ENCODE peak calls at places on chromosomes 2 and 18, in five cellular contexts. R is endothelial cell of umbilical vein, J is HepG2, K is SK-N-SH, M is A549. H is an unnamed sample.

GRCh38 chr2:9311488-9311887 is 104.9 kb downstream of the ASAP2 start:
- DNase-seq in R (no peak), J (no peak), M (no peak), K (peak; percentile 85), H (no peak)

GRCh38 chr18:48956378-48956777 is 5.6 kb upstream of the SMAD7 start:
- DNase-seq in K (no peak), M (no peak), J (no peak), R (no peak), H (no peak)

GRCh38 chr18:30971338-30971956 is 71.1 kb downstream of the DSC3 start:
- DNase-seq in M (peak; percentile 16), J (peak; percentile 21), K (peak; percentile 14), R (peak; percentile 37), H (peak; percentile 33)

GRCh38 chr18:23137788-23138216 is 2.5 kb downstream of the CABLES1 start:
- DNase-seq in K (no peak), J (no peak), M (no peak), R (no peak), H (no peak)

GRCh38 chr2:26685943-26686839 is 6.3 kb upstream of the KCNK3 start:
- DNase-seq in K (no peak), M (no peak), R (no peak), J (no peak), H (no peak)

GRCh38 chr2:44246840-44247369 is 28.4 kb upstream of the SLC3A1 start:
- DNase-seq in R (no peak), K (no peak), M (no peak), J (no peak), H (peak; percentile 25)

GRCh38 chr18:74331404-74331803 is 15.8 kb downstream of the C18orf63 start:
- DNase-seq in M (peak; percentile 46), R (no peak), J (peak; percentile 43), K (peak; percentile 33), H (peak; percentile 32)

GRCh38 chr2:109265953-109266352 is 136.9 kb downstream of the SH3RF3 start:
- DNase-seq in K (no peak), R (no peak), M (no peak), J (no peak), H (no peak)

GRCh38 chr2:122523981-122524380 is 768.5 kb downstream of the TSN start:
- DNase-seq in M (no peak), R (no peak), K (peak; percentile 31), J (no peak), H (no peak)

GRCh38 chr18:24488824-24489493 is 28.5 kb downstream of the HRH4 start:
- DNase-seq in M (peak; percentile 18), J (peak; percentile 13), R (peak; percentile 54), K (peak; percentile 53), H (peak; percentile 51)

GRCh38 chr2:66840321-66841014 is 405.5 kb downstream of the MEIS1 start:
- DNase-seq in J (no peak), R (no peak), M (no peak), K (no peak), H (no peak)

GRCh38 chr18:37540424-37541121 is 25.0 kb downstream of the CELF4 start:
- DNase-seq in K (peak; percentile 49), M (no peak), J (no peak), R (no peak), H (no peak)

GRCh38 chr18:39486268-39486667 is 1920.7 kb upstream of the CELF4 start:
- DNase-seq in M (no peak), K (no peak), R (no peak), J (no peak), H (no peak)

GRCh38 chr2:46601328-46601963 is 122.1 kb downstream of the TMEM247 start:
- DNase-seq in M (no peak), J (no peak), R (peak; percentile 18), K (peak; percentile 19), H (no peak)

GRCh38 chr2:24418166-24418843 is 58.0 kb upstream of the ITSN2 start:
- DNase-seq in K (no peak), J (no peak), M (no peak), R (no peak), H (no peak)

GRCh38 chr2:240956161-240956934 is 42.1 kb upstream of the SNED1 start:
- DNase-seq in R (no peak), M (no peak), K (peak; percentile 28), J (no peak), H (no peak)

GRCh38 chr2:3329491-3329890 is 48.1 kb downstream of the EIPR1 start:
- DNase-seq in K (no peak), J (no peak), R (no peak), M (no peak), H (no peak)

GRCh38 chr18:3624818-3625716 is 175.1 kb downstream of the TGIF1 start:
- DNase-seq in R (peak; percentile 81), J (no peak), M (peak; percentile 96), K (no peak), H (peak; percentile 70)

GRCh38 chr2:27282892-27283291 is 663 bp downstream of the TRIM54 start:
- DNase-seq in J (peak; percentile 53), K (no peak), M (peak; percentile 31), R (peak; percentile 45), H (no peak)

GRCh38 chr2:227394403-227394802 is 6.7 kb upstream of the SCYGR1 start:
- DNase-seq in J (no peak), M (no peak), K (no peak), R (no peak), H (no peak)

GRCh38 chr2:101597347-101597944 is 100.1 kb upstream of the MAP4K4 start:
- DNase-seq in K (no peak), M (peak; percentile 12), R (no peak), J (peak; percentile 92), H (no peak)

GRCh38 chr2:159225025-159226016 is 61.2 kb downstream of the WDSUB1 start:
- DNase-seq in M (no peak), J (no peak), K (no peak), R (peak; percentile 70), H (no peak)

GRCh38 chr2:45494275-45494977 is 116.6 kb downstream of the SRBD1 start:
- DNase-seq in R (peak; percentile 78), K (peak; percentile 56), M (peak; percentile 79), J (peak; percentile 64), H (peak; percentile 72)

GRCh38 chr2:215746507-215747243 is 266.7 kb downstream of the MREG start:
- DNase-seq in R (no peak), K (no peak), J (no peak), M (no peak), H (no peak)

GRCh38 chr2:226763320-226763719 is 36.3 kb downstream of the IRS1 start:
- DNase-seq in R (no peak), J (no peak), M (no peak), K (no peak), H (no peak)

GRCh38 chr2:237307495-237307894 is 106.5 kb downstream of the COL6A3 start:
- DNase-seq in K (no peak), J (no peak), M (no peak), R (no peak), H (no peak)

GRCh38 chr2:221197223-221197622 is 374.9 kb downstream of the EPHA4 start:
- DNase-seq in K (no peak), J (no peak), M (no peak), R (no peak), H (no peak)

DNA sequence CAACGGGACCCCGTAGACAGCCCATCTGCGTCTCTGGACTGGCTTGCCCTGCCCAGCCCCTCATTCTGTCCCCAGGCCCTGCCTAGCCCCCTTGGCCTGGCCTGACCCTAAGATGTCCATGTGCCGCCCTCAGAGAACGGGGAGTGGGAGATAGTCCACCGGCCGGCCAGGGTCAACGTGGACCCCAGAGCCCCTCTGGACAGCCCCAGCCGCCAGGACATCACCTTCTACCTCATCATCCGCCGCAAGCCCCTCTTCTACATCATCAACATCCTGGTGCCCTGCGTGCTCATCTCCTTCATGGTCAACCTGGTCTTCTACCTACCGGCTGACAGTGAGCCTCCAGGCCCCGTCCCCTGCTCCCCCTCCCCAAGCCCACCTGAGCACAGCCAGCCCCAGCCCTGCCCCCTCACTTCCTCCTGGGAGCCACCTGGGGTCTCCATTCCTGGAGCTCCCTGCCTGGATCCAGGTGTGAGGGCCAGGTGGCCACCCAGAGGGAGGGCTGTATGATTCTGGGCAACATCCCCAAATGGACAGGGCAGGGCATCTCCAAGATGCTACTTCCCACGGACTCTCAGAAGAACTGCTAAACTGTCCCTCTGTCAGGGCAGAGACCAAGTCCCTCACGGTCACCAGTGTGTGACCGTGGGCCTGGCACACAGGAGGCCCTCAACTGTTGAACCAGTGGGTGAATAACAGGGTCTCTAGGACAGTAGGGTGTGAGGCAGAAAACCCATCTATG is 4.0 kb downstream of the CHRND start:
- DNase-seq in R (no peak), K (peak; percentile 12), J (no peak), M (no peak), H (no peak)
- TF ChIP-seq MAX in R (no peak), K (no peak), J (no peak), M (no peak), H (no peak)

GRCh38 chr18:77422974-77423373 is 173.3 kb downstream of the GALR1 start:
- DNase-seq in R (no peak), J (no peak), K (no peak), M (peak; percentile 4), H (peak; percentile 14)
- TF ChIP-seq CTCF in R (no peak), J (no peak), K (no peak), M (no peak), H (peak; percentile 6)

GRCh38 chr2:188997276-188997675 is 23.1 kb downstream of the COL3A1 start:
- DNase-seq in R (no peak), J (no peak), K (no peak), M (no peak), H (no peak)

GRCh38 chr2:189002079-189002478 is 27.9 kb downstream of the COL3A1 start:
- DNase-seq in M (peak; percentile 80), K (no peak), R (peak; percentile 72), J (no peak), H (peak; percentile 14)

DNA sequence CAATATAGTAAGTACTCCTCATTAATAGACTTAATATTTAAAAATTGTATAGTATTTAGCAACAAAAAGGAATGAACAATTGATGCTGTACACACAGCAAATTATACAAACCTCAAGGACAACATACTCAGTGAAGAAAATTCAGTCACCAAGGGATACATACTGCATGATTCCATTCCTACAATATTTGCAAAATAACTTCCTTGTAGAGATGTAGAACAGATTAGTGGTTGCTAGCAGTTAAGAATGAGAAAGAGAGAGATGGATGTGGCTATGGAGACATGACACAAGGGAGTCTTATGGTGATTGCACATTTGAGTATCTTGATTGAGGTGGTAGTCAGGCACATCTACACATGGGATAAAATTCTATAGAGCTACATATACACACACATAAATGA is 26.0 kb downstream of the COL3A1 start:
- DNase-seq in K (no peak), M (no peak), J (no peak), R (no peak), H (no peak)
- H3K4me3 ChIP-seq in K (no peak overlapping the region), M (no peak overlapping the region), J (no peak overlapping the region), R (no peak overlapping the region), H (no peak overlapping the region)

GRCh38 chr2:42101641-42102605 is 54.1 kb downstream of the PKDCC start:
- DNase-seq in M (no peak), K (no peak), J (peak; percentile 71), R (peak; percentile 40), H (no peak)
- TF ChIP-seq MAX in M (no peak), K (no peak), J (peak; percentile 93), R (no peak), H (no peak)

GRCh38 chr2:17148298-17149228 is 369.7 kb downstream of the RAD51AP2 start:
- DNase-seq in R (no peak), J (peak; percentile 10), M (peak; percentile 17), K (peak; percentile 53), H (peak; percentile 34)
- TF ChIP-seq CTCF in R (no peak), J (peak; percentile 53), M (no peak), K (peak; percentile 60), H (peak; percentile 58)

H was measured in NB4.